ENCODE peak calls at places on chromosomes 4 and X, in five cellular contexts. E is right cardiac atrium, G is substantia nigra, V is NCI-H2171, N is astrocyte. K is an unnamed sample.

GRCh38 chrX:46311581-46312120 is 233.6 kb downstream of the ZNF674 start:
- DNase-seq in E (no peak), G (no peak), V (no peak), N (no peak), K (no peak)

GRCh38 chr4:84691170-84691691 is 108.3 kb downstream of the CDS1 start:
- DNase-seq in E (no peak), G (no peak), V (no peak), N (peak; percentile 97), K (peak; percentile 53)

GRCh38 chrX:129522184-129523059 is 868 bp downstream of the SMARCA1 start:
- DNase-seq in E (peak; percentile 77), G (peak; percentile 7), V (peak; percentile 42), N (peak; percentile 48), K (peak; percentile 29)

GRCh38 chr4:103264905-103265304 is 66.8 kb upstream of the CENPE start:
- DNase-seq in E (no peak), G (no peak), V (no peak), N (no peak), K (no peak)

GRCh38 chr4:98905834-98906233 is 23.1 kb downstream of the EIF4E start:
- DNase-seq in E (no peak), G (no peak), V (no peak), N (peak; percentile 55), K (no peak)

GRCh38 chrX:1072637-1073377 is 139.6 kb downstream of the CRLF2 start:
- DNase-seq in E (no peak), G (no peak), V (no peak), N (no peak), K (no peak)

GRCh38 chrX:17591741-17592110 is 145.6 kb upstream of the SCML1 start:
- DNase-seq in E (no peak), G (no peak), V (no peak), N (peak; percentile 80), K (peak; percentile 21)

GRCh38 chr4:141849778-141850177 is 213.4 kb downstream of the IL15 start:
- DNase-seq in E (no peak), G (no peak), V (no peak), N (no peak), K (no peak)

GRCh38 chrX:3627579-3627978 is 85.9 kb downstream of the PRKX start:
- DNase-seq in E (no peak), G (no peak), V (no peak), N (no peak), K (no peak)

GRCh38 chrX:11397680-11398079 is 104.5 kb downstream of the AMELX start:
- DNase-seq in E (no peak), G (no peak), V (no peak), N (no peak), K (no peak)

GRCh38 chr4:1868293-1868692 is 2.9 kb upstream of the NSD2 start:
- DNase-seq in E (no peak), G (no peak), V (no peak), N (no peak), K (no peak)

GRCh38 chrX:110408949-110409588 is 50.4 kb downstream of the RTL9 start:
- DNase-seq in E (no peak), G (no peak), V (no peak), N (no peak), K (no peak)

K was measured in HTR-8/SVneo.